ENCODE peak calls at places on chromosomes 4 and X, in seven cellular contexts. One of them, this sample, is unnamed.

GRCh38 chr4:42816189-42816588 is 76.3 kb upstream of the GRXCR1 start:
- DNase-seq in right atrium auricular region: no peak
- DNase-seq in Caco-2: no peak
- DNase-seq in CD8-positive, alpha-beta T cell: no peak
- DNase-seq in neural progenitor cell: no peak
- DNase-seq in choroid plexus epithelial cell: no peak
- DNase-seq in IMR-90: no peak
- DNase-seq in this sample: no peak

GRCh38 chrX:109841869-109842579 is 109.0 kb upstream of the ACSL4 start:
- DNase-seq in choroid plexus epithelial cell: peak; percentile 43
- DNase-seq in CD8-positive, alpha-beta T cell: no peak
- DNase-seq in right atrium auricular region: no peak
- DNase-seq in Caco-2: no peak
- DNase-seq in neural progenitor cell: no peak
- DNase-seq in IMR-90: peak; percentile 64
- DNase-seq in this sample: no peak

GRCh38 chr4:155722816-155723499 is 35.9 kb upstream of the GUCY1B1 start:
- DNase-seq in CD8-positive, alpha-beta T cell: no peak
- DNase-seq in IMR-90: peak; percentile 77
- DNase-seq in Caco-2: no peak
- DNase-seq in right atrium auricular region: no peak
- DNase-seq in choroid plexus epithelial cell: no peak
- DNase-seq in neural progenitor cell: no peak
- DNase-seq in this sample: no peak

GRCh38 chr4:8534129-8534528 is 46.1 kb upstream of the GPR78 start:
- DNase-seq in Caco-2: peak; percentile 86
- DNase-seq in CD8-positive, alpha-beta T cell: no peak
- DNase-seq in right atrium auricular region: no peak
- DNase-seq in choroid plexus epithelial cell: peak; percentile 92
- DNase-seq in IMR-90: peak; percentile 66
- DNase-seq in neural progenitor cell: no peak
- DNase-seq in this sample: no peak

GRCh38 chr4:138910914-138911336 is 104.7 kb upstream of the NOCT start:
- DNase-seq in CD8-positive, alpha-beta T cell: no peak
- DNase-seq in choroid plexus epithelial cell: peak; percentile 92
- DNase-seq in IMR-90: peak; percentile 86
- DNase-seq in neural progenitor cell: peak; percentile 92
- DNase-seq in Caco-2: peak; percentile 71
- DNase-seq in right atrium auricular region: peak; percentile 92
- DNase-seq in this sample: no peak

GRCh38 chr4:15934259-15934658 is 4.3 kb downstream of the FGFBP1 start:
- DNase-seq in CD8-positive, alpha-beta T cell: no peak
- DNase-seq in Caco-2: no peak
- DNase-seq in right atrium auricular region: no peak
- DNase-seq in neural progenitor cell: no peak
- DNase-seq in choroid plexus epithelial cell: no peak
- DNase-seq in IMR-90: no peak
- DNase-seq in this sample: no peak

GRCh38 chr4:187042251-187042650 is 318.6 kb upstream of the FAT1 start:
- DNase-seq in right atrium auricular region: no peak
- DNase-seq in CD8-positive, alpha-beta T cell: no peak
- DNase-seq in choroid plexus epithelial cell: no peak
- DNase-seq in IMR-90: no peak
- DNase-seq in Caco-2: no peak
- DNase-seq in neural progenitor cell: no peak
- DNase-seq in this sample: no peak

GRCh38 chrX:50206753-50207152 is 2.2 kb downstream of the CCNB3 start:
- DNase-seq in IMR-90: no peak
- DNase-seq in neural progenitor cell: no peak
- DNase-seq in right atrium auricular region: no peak
- DNase-seq in CD8-positive, alpha-beta T cell: no peak
- DNase-seq in choroid plexus epithelial cell: no peak
- DNase-seq in Caco-2: peak; percentile 2
- DNase-seq in this sample: no peak

GRCh38 chr4:65302145-65302544 is 368.1 kb downstream of the EPHA5 start:
- DNase-seq in right atrium auricular region: no peak
- DNase-seq in IMR-90: no peak
- DNase-seq in neural progenitor cell: no peak
- DNase-seq in choroid plexus epithelial cell: no peak
- DNase-seq in Caco-2: no peak
- DNase-seq in CD8-positive, alpha-beta T cell: no peak
- DNase-seq in this sample: no peak

GRCh38 chrX:1657367-1658082 is 42.7 kb downstream of the ASMT start:
- DNase-seq in choroid plexus epithelial cell: peak; percentile 36
- DNase-seq in Caco-2: no peak
- DNase-seq in neural progenitor cell: peak; percentile 42
- DNase-seq in right atrium auricular region: no peak
- DNase-seq in IMR-90: no peak
- DNase-seq in CD8-positive, alpha-beta T cell: peak; percentile 53
- DNase-seq in this sample: no peak

GRCh38 chr4:24963277-24963676 is 50.4 kb upstream of the CCDC149 start:
- DNase-seq in choroid plexus epithelial cell: no peak
- DNase-seq in IMR-90: no peak
- DNase-seq in Caco-2: no peak
- DNase-seq in right atrium auricular region: no peak
- DNase-seq in CD8-positive, alpha-beta T cell: no peak
- DNase-seq in neural progenitor cell: no peak
- DNase-seq in this sample: no peak

GRCh38 chr4:168449740-168450442 is 30.4 kb downstream of the DDX60L start:
- DNase-seq in choroid plexus epithelial cell: peak; percentile 89
- DNase-seq in neural progenitor cell: no peak
- DNase-seq in Caco-2: no peak
- DNase-seq in IMR-90: peak; percentile 83
- DNase-seq in CD8-positive, alpha-beta T cell: no peak
- DNase-seq in right atrium auricular region: no peak
- DNase-seq in this sample: no peak